ENCODE peak calls at places on chromosome 14, in ten cellular contexts. One of them, this sample, is unnamed.

GRCh38 chr14:84465890-84466289 is 1064.1 kb upstream of the FLRT2 start:
- DNase-seq in HFF-Myc: no peak
- DNase-seq in astrocyte of the spinal cord: peak
- DNase-seq in GM20000: no peak
- DNase-seq in adrenal gland: no peak
- DNase-seq in cardiac fibroblast: no peak
- DNase-seq in pancreas: no peak
- DNase-seq in H9: no peak
- DNase-seq in cardiac muscle cell: peak
- DNase-seq in MCF 10A: peak
- DNase-seq in this sample: no peak

GRCh38 chr14:69320581-69321365 is 60.8 kb downstream of the GALNT16 start:
- DNase-seq in MCF 10A: no peak
- DNase-seq in H9: no peak
- DNase-seq in cardiac fibroblast: no peak
- DNase-seq in adrenal gland: no peak
- DNase-seq in pancreas: peak
- DNase-seq in cardiac muscle cell: no peak
- DNase-seq in GM20000: no peak
- DNase-seq in HFF-Myc: no peak
- DNase-seq in astrocyte of the spinal cord: no peak
- DNase-seq in this sample: no peak

GRCh38 chr14:74595006-74595735 is 16.9 kb downstream of the LTBP2 start:
- DNase-seq in astrocyte of the spinal cord: peak
- DNase-seq in cardiac fibroblast: peak
- DNase-seq in MCF 10A: no peak
- DNase-seq in GM20000: no peak
- DNase-seq in cardiac muscle cell: peak
- DNase-seq in HFF-Myc: no peak
- DNase-seq in H9: no peak
- DNase-seq in adrenal gland: no peak
- DNase-seq in pancreas: no peak
- DNase-seq in this sample: no peak

GRCh38 chr14:63308723-63309317 is 9.9 kb downstream of the GPHB5 start:
- DNase-seq in H9: peak
- DNase-seq in cardiac muscle cell: peak
- DNase-seq in astrocyte of the spinal cord: no peak
- DNase-seq in pancreas: no peak
- DNase-seq in MCF 10A: peak
- DNase-seq in GM20000: peak
- DNase-seq in HFF-Myc: no peak
- DNase-seq in cardiac fibroblast: peak
- DNase-seq in adrenal gland: no peak
- DNase-seq in this sample: peak

GRCh38 chr14:28635387-28635786 is 131.2 kb upstream of the FOXG1 start:
- DNase-seq in astrocyte of the spinal cord: peak
- DNase-seq in HFF-Myc: peak
- DNase-seq in pancreas: no peak
- DNase-seq in MCF 10A: peak
- DNase-seq in cardiac fibroblast: peak
- DNase-seq in GM20000: no peak
- DNase-seq in cardiac muscle cell: peak
- DNase-seq in adrenal gland: no peak
- DNase-seq in H9: no peak
- DNase-seq in this sample: peak

GRCh38 chr14:60643443-60644402 is 5.6 kb downstream of the SIX1 start:
- DNase-seq in H9: peak
- DNase-seq in GM20000: peak
- DNase-seq in cardiac muscle cell: no peak
- DNase-seq in cardiac fibroblast: no peak
- DNase-seq in HFF-Myc: no peak
- DNase-seq in pancreas: no peak
- DNase-seq in adrenal gland: no peak
- DNase-seq in MCF 10A: no peak
- DNase-seq in astrocyte of the spinal cord: no peak
- DNase-seq in this sample: no peak

GRCh38 chr14:22547309-22547947 is 41.6 kb downstream of the DAD1 start:
- DNase-seq in adrenal gland: no peak
- DNase-seq in MCF 10A: no peak
- DNase-seq in astrocyte of the spinal cord: no peak
- DNase-seq in HFF-Myc: no peak
- DNase-seq in pancreas: no peak
- DNase-seq in cardiac fibroblast: no peak
- DNase-seq in cardiac muscle cell: no peak
- DNase-seq in H9: no peak
- DNase-seq in GM20000: no peak
- DNase-seq in this sample: no peak

GRCh38 chr14:81298911-81299310 is 78.2 kb upstream of the GTF2A1 start:
- DNase-seq in pancreas: no peak
- DNase-seq in adrenal gland: no peak
- DNase-seq in cardiac muscle cell: no peak
- DNase-seq in HFF-Myc: no peak
- DNase-seq in cardiac fibroblast: no peak
- DNase-seq in H9: no peak
- DNase-seq in GM20000: no peak
- DNase-seq in MCF 10A: no peak
- DNase-seq in astrocyte of the spinal cord: no peak
- DNase-seq in this sample: no peak

GRCh38 chr14:61344437-61345143 is 23.2 kb downstream of the PRKCH start:
- DNase-seq in cardiac fibroblast: no peak
- DNase-seq in MCF 10A: no peak
- DNase-seq in astrocyte of the spinal cord: no peak
- DNase-seq in pancreas: no peak
- DNase-seq in HFF-Myc: no peak
- DNase-seq in H9: no peak
- DNase-seq in GM20000: no peak
- DNase-seq in adrenal gland: no peak
- DNase-seq in cardiac muscle cell: no peak
- DNase-seq in this sample: no peak

GRCh38 chr14:65959563-65960024 is 526.6 kb upstream of the CCDC196 start:
- DNase-seq in GM20000: no peak
- DNase-seq in H9: no peak
- DNase-seq in astrocyte of the spinal cord: no peak
- DNase-seq in cardiac fibroblast: no peak
- DNase-seq in MCF 10A: no peak
- DNase-seq in HFF-Myc: no peak
- DNase-seq in adrenal gland: no peak
- DNase-seq in cardiac muscle cell: no peak
- DNase-seq in pancreas: no peak
- DNase-seq in this sample: no peak

GRCh38 chr14:106842687-106843086 is 1316.3 kb downstream of the TMEM121 start:
- DNase-seq in MCF 10A: peak
- DNase-seq in GM20000: no peak
- DNase-seq in H9: no peak
- DNase-seq in HFF-Myc: no peak
- DNase-seq in cardiac muscle cell: no peak
- DNase-seq in adrenal gland: no peak
- DNase-seq in astrocyte of the spinal cord: no peak
- DNase-seq in cardiac fibroblast: no peak
- DNase-seq in pancreas: peak
- DNase-seq in this sample: no peak
- TF ChIP-seq CTCF in MCF 10A: peak
- TF ChIP-seq CTCF in GM20000: peak
- TF ChIP-seq CTCF in H9: peak
- TF ChIP-seq CTCF in HFF-Myc: no peak
- TF ChIP-seq CTCF in cardiac muscle cell: no peak
- TF ChIP-seq CTCF in adrenal gland: peak
- TF ChIP-seq CTCF in astrocyte of the spinal cord: no peak
- TF ChIP-seq CTCF in cardiac fibroblast: peak
- TF ChIP-seq CTCF in pancreas: no peak
- TF ChIP-seq CTCF in this sample: no peak

GRCh38 chr14:89237923-89238529 is 179.0 kb downstream of the FOXN3 start:
- DNase-seq in H9: peak
- DNase-seq in cardiac fibroblast: peak
- DNase-seq in GM20000: no peak
- DNase-seq in MCF 10A: peak
- DNase-seq in cardiac muscle cell: peak
- DNase-seq in adrenal gland: no peak
- DNase-seq in pancreas: no peak
- DNase-seq in astrocyte of the spinal cord: peak
- DNase-seq in HFF-Myc: no peak
- DNase-seq in this sample: no peak
- TF ChIP-seq CTCF in H9: peak
- TF ChIP-seq CTCF in cardiac fibroblast: peak
- TF ChIP-seq CTCF in GM20000: no peak
- TF ChIP-seq CTCF in MCF 10A: peak
- TF ChIP-seq CTCF in cardiac muscle cell: peak
- TF ChIP-seq CTCF in adrenal gland: peak
- TF ChIP-seq CTCF in pancreas: no peak
- TF ChIP-seq CTCF in astrocyte of the spinal cord: peak
- TF ChIP-seq CTCF in HFF-Myc: peak
- TF ChIP-seq CTCF in this sample: no peak

GRCh38 chr14:91061309-91061887 is 957 bp upstream of the RPS6KA5 start:
- DNase-seq in MCF 10A: no peak
- DNase-seq in adrenal gland: no peak
- DNase-seq in H9: no peak
- DNase-seq in cardiac fibroblast: no peak
- DNase-seq in cardiac muscle cell: no peak
- DNase-seq in astrocyte of the spinal cord: no peak
- DNase-seq in pancreas: no peak
- DNase-seq in GM20000: no peak
- DNase-seq in HFF-Myc: no peak
- DNase-seq in this sample: no peak

GRCh38 chr14:91058017-91058675 is 2.3 kb downstream of the RPS6KA5 start:
- DNase-seq in cardiac fibroblast: no peak
- DNase-seq in MCF 10A: no peak
- DNase-seq in HFF-Myc: no peak
- DNase-seq in H9: no peak
- DNase-seq in adrenal gland: no peak
- DNase-seq in pancreas: no peak
- DNase-seq in astrocyte of the spinal cord: no peak
- DNase-seq in GM20000: no peak
- DNase-seq in cardiac muscle cell: no peak
- DNase-seq in this sample: no peak

GRCh38 chr14:91062600-91062999 is 2.2 kb upstream of the RPS6KA5 start:
- DNase-seq in HFF-Myc: no peak
- DNase-seq in MCF 10A: no peak
- DNase-seq in pancreas: no peak
- DNase-seq in astrocyte of the spinal cord: no peak
- DNase-seq in cardiac fibroblast: no peak
- DNase-seq in H9: no peak
- DNase-seq in GM20000: no peak
- DNase-seq in adrenal gland: no peak
- DNase-seq in cardiac muscle cell: no peak
- DNase-seq in this sample: no peak

GRCh38 chr14:91060472-91061308 is at the start of gene RPS6KA5:
- DNase-seq in cardiac fibroblast: peak
- DNase-seq in HFF-Myc: peak
- DNase-seq in cardiac muscle cell: peak
- DNase-seq in adrenal gland: peak
- DNase-seq in H9: peak
- DNase-seq in astrocyte of the spinal cord: peak
- DNase-seq in GM20000: peak
- DNase-seq in MCF 10A: peak
- DNase-seq in pancreas: peak
- DNase-seq in this sample: peak

DNA sequence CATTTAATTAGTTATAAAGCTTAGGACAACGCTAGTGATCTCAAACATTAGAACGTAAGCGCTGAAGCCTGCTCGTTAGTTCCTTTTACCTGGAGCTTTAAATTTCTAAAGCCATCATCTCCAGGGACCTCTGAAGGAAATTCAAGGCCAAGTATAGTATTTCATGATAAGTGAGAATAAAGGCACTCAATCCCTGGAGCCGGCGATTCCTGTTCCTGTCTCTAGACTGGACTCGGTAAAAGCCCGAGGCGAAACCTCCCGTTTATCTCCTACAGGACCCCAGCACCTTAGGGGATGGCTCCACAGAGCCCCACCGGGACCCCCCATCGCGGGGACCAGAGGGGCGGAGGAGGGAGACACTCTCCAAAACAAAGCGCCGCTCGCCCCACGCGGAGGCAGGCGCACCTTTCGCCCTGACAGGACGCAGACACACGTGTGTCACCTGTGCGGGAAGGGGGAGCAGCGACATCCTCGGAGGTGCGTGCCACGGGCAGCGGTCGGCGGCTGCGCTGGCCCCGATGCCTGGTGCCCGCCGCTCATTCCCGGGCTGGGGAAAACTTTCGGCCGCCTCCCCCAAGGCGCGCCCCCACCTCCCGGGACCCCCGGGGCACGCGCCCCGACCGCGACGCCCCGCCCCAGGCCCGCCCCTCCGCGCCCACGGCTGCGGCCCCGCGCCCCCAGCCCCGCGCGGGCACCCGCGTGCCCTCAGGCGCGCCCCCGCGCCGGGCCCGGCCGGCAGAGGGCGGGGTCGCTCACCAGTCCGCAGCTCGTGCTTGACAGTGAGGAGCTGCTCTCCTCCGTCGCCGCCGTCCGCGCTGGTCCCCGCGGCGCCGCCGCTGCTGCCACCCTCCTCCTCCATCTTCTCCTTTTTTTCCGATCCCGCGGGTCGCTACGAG is 617 bp downstream of the RPS6KA5 start:
- DNase-seq in H9: peak
- DNase-seq in GM20000: peak
- DNase-seq in astrocyte of the spinal cord: no peak
- DNase-seq in MCF 10A: peak
- DNase-seq in HFF-Myc: no peak
- DNase-seq in cardiac muscle cell: peak
- DNase-seq in cardiac fibroblast: no peak
- DNase-seq in adrenal gland: peak
- DNase-seq in pancreas: peak
- DNase-seq in this sample: peak
- TF ChIP-seq CTCF in H9: peak
- TF ChIP-seq CTCF in GM20000: peak
- TF ChIP-seq CTCF in astrocyte of the spinal cord: no peak
- TF ChIP-seq CTCF in MCF 10A: peak
- TF ChIP-seq CTCF in HFF-Myc: peak
- TF ChIP-seq CTCF in cardiac muscle cell: peak
- TF ChIP-seq CTCF in cardiac fibroblast: no peak
- TF ChIP-seq CTCF in adrenal gland: no peak
- TF ChIP-seq CTCF in pancreas: no peak
- TF ChIP-seq CTCF in this sample: peak

DNA sequence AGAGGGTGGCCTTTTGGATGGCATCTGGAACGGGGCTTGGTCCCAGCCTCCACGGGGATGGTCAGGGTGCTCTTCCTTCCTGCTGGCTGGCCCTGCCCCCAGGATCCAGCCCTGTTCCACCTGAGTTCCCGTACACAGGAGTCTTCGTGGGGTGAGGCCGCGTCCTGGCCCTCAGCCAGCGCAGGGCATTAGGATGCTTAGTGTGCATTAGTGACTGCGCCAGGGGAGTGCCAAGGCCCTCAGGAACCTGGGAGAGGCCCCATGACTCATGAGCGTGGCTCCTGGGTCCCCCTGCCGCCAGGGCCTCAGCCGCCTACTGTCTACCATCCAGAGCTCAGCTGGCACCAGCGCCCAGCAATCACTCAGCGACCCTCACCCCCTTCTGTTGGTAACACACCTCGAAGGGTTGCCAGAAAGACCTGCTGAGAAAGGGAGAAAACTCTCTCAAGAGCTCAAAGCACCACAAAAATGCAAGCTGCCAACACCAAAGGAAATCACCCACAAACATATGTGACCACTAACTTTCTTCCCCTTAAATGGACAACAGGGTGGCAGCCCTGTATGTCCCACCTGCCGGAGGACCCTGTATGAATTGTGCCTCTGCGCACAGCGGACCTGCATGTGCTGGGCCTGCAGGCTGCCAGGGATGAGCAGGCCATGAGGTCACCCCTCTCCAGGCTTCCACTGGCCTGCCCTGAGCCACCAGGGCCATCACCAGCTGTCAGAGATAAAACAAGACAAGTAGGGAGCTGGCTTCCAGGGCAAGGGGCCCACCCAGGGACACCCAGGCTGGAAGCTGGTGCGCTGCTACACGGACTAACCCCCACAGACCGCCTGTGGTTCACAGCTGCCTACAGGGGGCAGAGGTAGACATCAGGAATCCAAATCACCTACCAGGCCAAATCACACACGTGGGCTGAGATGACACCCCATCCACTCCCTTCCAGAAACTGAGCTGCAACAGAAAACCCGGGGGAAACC is 28.7 kb downstream of the CCDC85C start:
- DNase-seq in pancreas: peak
- DNase-seq in H9: no peak
- DNase-seq in cardiac muscle cell: no peak
- DNase-seq in GM20000: no peak
- DNase-seq in adrenal gland: peak
- DNase-seq in astrocyte of the spinal cord: no peak
- DNase-seq in cardiac fibroblast: no peak
- DNase-seq in HFF-Myc: no peak
- DNase-seq in MCF 10A: peak
- DNase-seq in this sample: no peak
- TF ChIP-seq CTCF in pancreas: no peak
- TF ChIP-seq CTCF in H9: peak
- TF ChIP-seq CTCF in cardiac muscle cell: peak
- TF ChIP-seq CTCF in GM20000: no peak
- TF ChIP-seq CTCF in adrenal gland: peak
- TF ChIP-seq CTCF in astrocyte of the spinal cord: peak
- TF ChIP-seq CTCF in cardiac fibroblast: no peak
- TF ChIP-seq CTCF in HFF-Myc: peak
- TF ChIP-seq CTCF in MCF 10A: peak
- TF ChIP-seq CTCF in this sample: no peak